ENCODE peak calls at places on chromosomes 5 and 9, in four cellular contexts. L, V, N and S are unnamed samples. For H3K4me1, the result is how much of the 10 kb centered on the place peaks cover.

GRCh38 chr9:133835273-133835901 is 97.2 kb upstream of the SARDH start:
- DNase-seq in L (no peak), V (no peak), N (no peak), S (no peak)

GRCh38 chr5:57175586-57175985 is 1.7 kb downstream of the GPBP1 start:
- DNase-seq in L (no peak), V (no peak), N (peak), S (no peak)

GRCh38 chr5:343461-344401 is 22.2 kb downstream of the AHRR start:
- DNase-seq in L (peak), V (no peak), N (peak), S (peak)

GRCh38 chr9:22645893-22646292 is 199.3 kb downstream of the DMRTA1 start:
- DNase-seq in L (peak), V (no peak), N (no peak), S (no peak)

GRCh38 chr5:73591698-73592501 is 26.4 kb downstream of the UTP15 start:
- DNase-seq in L (peak), V (no peak), N (no peak), S (no peak)

GRCh38 chr5:126483156-126483555 is 59.9 kb downstream of the GRAMD2B start:
- DNase-seq in L (peak), V (no peak), N (no peak), S (no peak)

GRCh38 chr5:103120607-103121200 is 603 bp downstream of the PPIP5K2 start:
- DNase-seq in L (peak), V (no peak), N (peak), S (peak)

GRCh38 chr5:138789771-138790242 is 36.6 kb downstream of the CTNNA1 start:
- DNase-seq in L (peak), V (no peak), N (no peak), S (no peak)

GRCh38 chr5:93967923-93968322 is 226.5 kb upstream of the POU5F2 start:
- DNase-seq in L (no peak), V (no peak), N (no peak), S (no peak)

GRCh38 chr5:9720361-9720760 is 90.2 kb upstream of the TAS2R1 start:
- DNase-seq in L (no peak), V (no peak), N (no peak), S (no peak)

GRCh38 chr5:111197523-111197922 is 26.7 kb upstream of the CAMK4 start:
- DNase-seq in L (no peak), V (no peak), N (no peak), S (no peak)

GRCh38 chr5:121088341-121088740 is 624.2 kb downstream of the PRR16 start:
- DNase-seq in L (no peak), V (no peak), N (no peak), S (no peak)

GRCh38 chr9:124347206-124347967 is 67.9 kb downstream of the PSMB7 start:
- DNase-seq in L (no peak), V (no peak), N (no peak), S (no peak)

GRCh38 chr5:132024117-132024435 is 12.6 kb upstream of the ACSL6 start:
- DNase-seq in L (no peak), V (no peak), N (no peak), S (no peak)

GRCh38 chr5:142685418-142686209 is at the start of gene FGF1:
- DNase-seq in L (no peak), V (no peak), N (peak), S (peak)

GRCh38 chr5:125668904-125669303 is 754.3 kb upstream of the GRAMD2B start:
- DNase-seq in L (no peak), V (no peak), N (no peak), S (no peak)

GRCh38 chr5:149011084-149011483 is 51.8 kb downstream of the SH3TC2 start:
- DNase-seq in L (peak), V (no peak), N (no peak), S (no peak)

GRCh38 chr9:89985078-89985477 is 380.3 kb downstream of the GADD45G start:
- DNase-seq in L (no peak), V (no peak), N (no peak), S (no peak)

DNA sequence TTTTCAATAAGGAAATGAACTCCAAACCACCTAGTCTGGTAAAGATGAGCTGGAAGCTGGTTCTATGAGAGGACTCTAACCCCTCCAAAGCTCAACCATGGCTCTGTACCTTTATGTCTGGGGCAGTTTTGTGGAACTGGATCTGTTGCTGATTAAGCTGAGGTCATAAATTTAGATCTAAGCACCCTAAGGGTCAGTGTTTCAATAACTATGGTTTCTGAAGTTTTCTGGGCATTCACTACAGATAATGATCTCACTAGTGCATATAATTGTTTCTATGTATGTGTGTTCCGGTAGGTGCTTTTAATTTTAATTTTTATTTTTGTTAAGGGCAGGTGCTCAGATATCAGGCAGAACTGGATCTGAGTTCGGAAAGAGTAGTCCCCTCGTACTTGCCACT is 258.7 kb upstream of the PANK3 start:
- DNase-seq in L (no peak), V (no peak), N (no peak), S (no peak)
- H3K4me1 ChIP-seq in L (under half), V (under half), N (under half), S (under half)

GRCh38 chr9:14400658-14400995 is 86.7 kb upstream of the NFIB start:
- DNase-seq in L (peak), V (peak), N (peak), S (no peak)
- TF ChIP-seq CTCF in L (peak), V (peak), N (no peak), S (no peak)

GRCh38 chr9:128321879-128322341 is 337 bp downstream of the TRUB2 start:
- DNase-seq in L (no peak), V (no peak), N (no peak), S (no peak)

GRCh38 chr9:128323192-128323730 is 622 bp downstream of the COQ4 start:
- DNase-seq in L (peak), V (no peak), N (no peak), S (no peak)

GRCh38 chr9:128323786-128324185 is 1.1 kb downstream of the COQ4 start:
- DNase-seq in L (no peak), V (no peak), N (no peak), S (no peak)

GRCh38 chr9:128321343-128321742 is 904 bp downstream of the TRUB2 start:
- DNase-seq in L (no peak), V (no peak), N (no peak), S (no peak)

DNA sequence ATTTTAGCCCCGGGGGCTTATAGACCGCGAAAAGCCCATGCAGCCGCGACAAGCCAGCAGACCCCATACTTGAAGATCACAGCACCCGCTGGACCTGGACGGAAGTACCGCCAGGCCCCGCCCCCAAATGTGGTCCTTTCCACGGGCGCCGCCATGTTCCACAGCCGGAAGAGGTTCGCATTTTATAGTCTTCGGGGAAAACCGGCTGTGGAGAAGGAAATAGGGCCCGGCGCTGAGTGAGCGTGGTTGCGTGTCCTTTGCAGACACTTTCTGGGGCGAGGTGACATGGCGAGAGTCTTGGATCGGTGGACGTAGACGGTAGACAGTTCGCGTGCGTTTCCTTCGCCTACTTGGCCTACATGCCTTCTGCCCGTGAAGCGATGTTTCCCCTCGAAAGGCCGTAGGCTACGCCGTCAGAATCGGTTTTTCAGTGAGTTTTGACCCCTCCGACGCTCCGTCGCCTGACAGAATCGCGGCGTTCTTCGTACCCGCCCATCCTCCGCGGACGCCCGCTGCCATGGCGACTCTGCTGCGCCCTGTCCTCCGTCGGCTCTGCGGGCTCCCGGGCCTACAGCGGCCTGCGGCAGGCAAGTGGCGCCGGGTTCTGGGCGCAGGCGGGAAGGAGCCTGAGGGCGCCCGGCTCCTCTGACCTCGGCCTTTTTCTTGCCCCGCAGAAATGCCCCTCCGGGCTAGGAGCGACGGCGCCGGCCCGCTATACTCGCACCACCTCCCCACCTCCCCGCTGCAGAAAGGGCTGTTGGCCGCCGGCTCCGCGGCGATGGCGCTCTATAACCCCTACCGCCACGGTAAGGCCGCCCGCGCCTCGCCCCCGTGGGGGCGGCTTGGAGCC is at the start of the genes COQ4 and TRUB2:
- DNase-seq in L (peak), V (peak), N (peak), S (peak)
- TF ChIP-seq POLR2A in L (peak), V (no peak), N (peak), S (no peak)

DNA sequence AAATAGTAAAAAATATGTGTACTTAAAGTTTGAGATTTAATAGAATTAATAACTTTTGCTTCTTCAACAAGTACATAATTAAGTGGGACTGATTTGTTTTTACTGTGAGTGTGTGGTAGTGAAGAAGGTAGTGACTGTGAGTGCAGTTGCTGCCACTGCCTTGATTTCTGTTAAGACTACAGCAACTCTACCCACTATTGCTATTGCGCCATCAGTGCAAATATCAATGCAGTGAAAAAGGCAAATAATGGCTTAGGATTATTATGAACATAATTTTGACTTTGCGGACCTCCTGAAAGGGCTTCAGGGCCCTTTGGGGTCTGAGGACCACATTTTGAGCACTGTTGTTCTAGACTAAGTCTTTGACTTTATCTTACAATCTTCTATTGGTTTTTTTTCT is 112.0 kb upstream of the PITX1 start:
- DNase-seq in L (no peak), V (no peak), N (no peak), S (no peak)
- H3K4me1 ChIP-seq in L (under half), V (under half), N (under half), S (under half)

DNA sequence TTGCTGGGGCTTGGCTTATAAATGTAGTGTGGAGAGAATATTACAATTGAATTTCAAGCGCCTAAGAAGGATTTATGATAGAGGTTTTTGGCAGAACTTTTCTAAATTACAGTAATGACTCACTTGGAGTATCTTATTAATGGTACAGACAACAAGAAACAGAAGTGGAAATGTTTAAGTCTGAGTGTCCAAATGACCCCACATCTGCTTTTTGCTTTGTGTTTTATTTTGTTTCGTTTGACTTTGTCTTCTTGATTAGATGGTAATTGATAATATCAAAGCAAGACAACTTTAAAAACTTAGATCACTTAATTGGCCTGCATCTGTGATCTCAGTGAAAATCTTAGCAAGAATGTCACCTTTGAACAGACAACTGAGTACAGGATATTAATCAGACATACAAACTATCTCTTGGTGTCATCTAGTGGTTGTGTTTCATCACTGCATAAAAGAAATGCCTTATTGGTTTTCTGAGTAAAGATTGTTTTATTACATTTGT is 577.4 kb downstream of the ISL1 start:
- DNase-seq in L (no peak), V (no peak), N (no peak), S (no peak)
- TF ChIP-seq CTCF in L (no peak), V (no peak), N (peak), S (peak)

DNA sequence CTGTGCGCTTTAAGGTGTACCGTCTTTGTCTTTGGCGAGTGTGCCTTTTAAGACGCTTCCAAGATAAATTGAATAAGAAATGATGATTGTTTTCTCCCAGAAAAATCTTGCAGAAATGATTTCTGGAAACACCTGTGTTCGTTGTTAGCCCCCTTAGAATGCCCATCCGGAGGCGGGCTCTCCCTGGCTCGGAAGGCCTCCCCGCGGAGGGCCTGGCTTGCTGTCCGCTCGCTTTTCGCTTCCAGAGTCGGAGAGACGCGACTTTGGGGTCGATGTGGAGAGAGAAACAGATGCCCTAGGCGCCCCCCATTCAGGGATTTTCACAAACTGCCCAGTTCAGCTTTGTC is 23.9 kb downstream of the LECT2 start:
- DNase-seq in L (no peak), V (no peak), N (no peak), S (no peak)
- TF ChIP-seq POLR2A in L (no peak), V (no peak), N (no peak), S (no peak)